ENCODE peak calls at places on chromosomes 5 and 9, in eight cellular contexts. T, J, D, O, Z, H, L and C are unnamed samples.

GRCh38 chr5:135735831-135736230 is 98.6 kb upstream of the SLC25A48 start:
- DNase-seq in T (no peak), J (no peak), D (no peak), O (no peak), Z (no peak), H (no peak), L (no peak), C (no peak)

GRCh38 chr5:139116256-139116655 is 81.9 kb downstream of the SIL1 start:
- DNase-seq in T (no peak), J (no peak), D (no peak), O (no peak), Z (no peak), H (no peak), L (no peak), C (no peak)

GRCh38 chr5:78500028-78500427 is 139.6 kb downstream of the SCAMP1 start:
- DNase-seq in T (no peak), J (no peak), D (no peak), O (no peak), Z (no peak), H (no peak), L (no peak), C (no peak)

GRCh38 chr9:37582548-37583157 is 6.5 kb upstream of the FBXO10 start:
- DNase-seq in T (no peak), J (no peak), D (no peak), O (peak), Z (peak), H (peak), L (no peak), C (no peak)

GRCh38 chr5:126497506-126497905 is 74.3 kb downstream of the GRAMD2B start:
- DNase-seq in T (no peak), J (no peak), D (no peak), O (no peak), Z (no peak), H (no peak), L (no peak), C (no peak)

GRCh38 chr5:65855758-65856157 is 70.6 kb upstream of the ERBIN start:
- DNase-seq in T (no peak), J (no peak), D (no peak), O (no peak), Z (no peak), H (no peak), L (no peak), C (no peak)

GRCh38 chr9:119370816-119371215 is 1.6 kb upstream of the BRINP1 start:
- DNase-seq in T (peak), J (peak), D (peak), O (peak), Z (peak), H (peak), L (peak), C (no peak)

GRCh38 chr9:135017916-135018915 is 69.3 kb upstream of the OLFM1 start:
- DNase-seq in T (peak), J (no peak), D (no peak), O (no peak), Z (no peak), H (no peak), L (no peak), C (no peak)

GRCh38 chr5:105947461-105947860 is 1723.3 kb downstream of the EFNA5 start:
- DNase-seq in T (no peak), J (no peak), D (no peak), O (no peak), Z (no peak), H (no peak), L (no peak), C (no peak)

GRCh38 chr5:32865475-32865874 is 154.4 kb downstream of the NPR3 start:
- DNase-seq in T (no peak), J (no peak), D (no peak), O (peak), Z (no peak), H (no peak), L (no peak), C (no peak)

GRCh38 chr5:34621280-34622045 is 34.7 kb upstream of the RAI14 start:
- DNase-seq in T (no peak), J (no peak), D (no peak), O (peak), Z (no peak), H (no peak), L (no peak), C (no peak)
- H3K4me3 ChIP-seq in T (no peak), J (no peak), D (no peak), O (no peak), Z (no peak), H (no peak), L (no peak), C (no peak)

GRCh38 chr5:171226096-171226495 is 83.0 kb upstream of the TLX3 start:
- DNase-seq in T (no peak), J (no peak), D (no peak), O (peak), Z (no peak), H (no peak), L (no peak), C (no peak)
- TF ChIP-seq CTCF in T (no peak), J (no peak), D (no peak), O (peak), Z (peak), H (peak), L (no peak), C (peak)

GRCh38 chr9:124015661-124016131 is 4.1 kb downstream of the LHX2 start:
- DNase-seq in T (no peak), J (no peak), D (no peak), O (no peak), Z (no peak), H (no peak), L (no peak), C (no peak)

GRCh38 chr9:124016152-124017063 is 4.8 kb downstream of the LHX2 start:
- DNase-seq in T (no peak), J (no peak), D (no peak), O (no peak), Z (no peak), H (no peak), L (no peak), C (no peak)

GRCh38 chr9:124018731-124019697 is 7.4 kb downstream of the LHX2 start:
- DNase-seq in T (no peak), J (no peak), D (no peak), O (no peak), Z (no peak), H (no peak), L (no peak), C (no peak)

GRCh38 chr9:124017929-124018730 is 6.6 kb downstream of the LHX2 start:
- DNase-seq in T (no peak), J (no peak), D (no peak), O (no peak), Z (no peak), H (no peak), L (no peak), C (no peak)

DNA sequence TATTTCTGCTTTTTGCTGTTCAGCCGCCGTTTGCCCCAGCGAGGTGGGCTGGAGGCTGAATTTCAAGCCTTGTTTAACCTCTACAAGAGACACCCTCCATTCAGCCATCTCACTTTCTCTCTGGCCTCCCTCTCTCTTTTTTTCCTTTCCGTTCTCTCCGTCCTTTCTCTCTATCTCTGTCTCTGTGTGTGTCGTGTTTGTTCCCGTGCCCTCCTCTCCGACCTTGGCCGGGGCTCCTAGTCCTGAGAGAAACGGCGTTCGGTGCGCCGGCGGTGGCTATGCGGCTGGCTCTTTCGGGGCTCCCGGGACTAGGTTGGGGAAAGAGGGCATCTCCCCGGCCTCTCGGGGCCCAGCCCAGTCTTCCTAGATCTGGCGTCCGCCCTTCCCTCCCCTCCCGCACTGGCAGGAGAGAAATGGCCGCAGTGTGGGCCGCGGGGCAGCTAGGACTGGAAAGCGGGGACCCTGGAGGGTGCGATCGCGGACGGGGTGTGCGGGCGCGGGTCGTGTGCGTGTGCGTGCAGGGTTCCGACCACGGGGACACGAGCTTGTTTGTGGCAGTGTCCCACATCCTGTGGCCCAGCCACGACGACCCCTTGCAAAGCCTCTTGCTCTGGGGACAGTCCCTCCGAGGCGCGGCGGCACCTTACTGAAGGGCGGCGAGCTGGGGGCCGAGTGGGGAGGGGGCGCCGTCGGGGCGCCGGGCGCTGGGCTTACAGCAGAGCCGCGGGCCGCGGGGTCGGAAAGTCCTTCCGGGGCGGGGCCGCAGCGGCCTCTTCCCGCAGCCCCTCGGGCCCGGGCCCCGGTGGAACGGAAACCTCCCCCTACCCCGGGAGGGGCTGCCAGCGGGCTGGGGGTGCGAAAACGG is 5.7 kb downstream of the LHX2 start:
- DNase-seq in T (no peak), J (no peak), D (no peak), O (no peak), Z (no peak), H (no peak), L (no peak), C (no peak)
- H3K4me3 ChIP-seq in T (peak), J (no peak), D (no peak), O (no peak), Z (no peak), H (peak), L (peak), C (no peak)

GRCh38 chr5:176868731-176869130 is 30.4 kb downstream of the HK3 start:
- DNase-seq in T (no peak), J (no peak), D (no peak), O (no peak), Z (no peak), H (no peak), L (no peak), C (no peak)

GRCh38 chr5:176866913-176867312 is 32.2 kb downstream of the HK3 start:
- DNase-seq in T (no peak), J (no peak), D (no peak), O (no peak), Z (no peak), H (peak), L (no peak), C (peak)

GRCh38 chr5:176869501-176870109 is 29.5 kb downstream of the HK3 start:
- DNase-seq in T (no peak), J (no peak), D (no peak), O (no peak), Z (no peak), H (no peak), L (no peak), C (no peak)

GRCh38 chr5:176868126-176868525 is 31.0 kb downstream of the HK3 start:
- DNase-seq in T (no peak), J (no peak), D (no peak), O (no peak), Z (no peak), H (no peak), L (no peak), C (no peak)

GRCh38 chr5:176870110-176870591 is 29.0 kb downstream of the HK3 start:
- DNase-seq in T (no peak), J (peak), D (no peak), O (peak), Z (peak), H (peak), L (no peak), C (peak)
- TF ChIP-seq CTCF in T (peak), J (peak), D (no peak), O (peak), Z (peak), H (peak), L (peak), C (peak)

GRCh38 chr5:10760976-10761841 is at the start of gene DAP:
- DNase-seq in T (peak), J (peak), D (peak), O (peak), Z (peak), H (peak), L (peak), C (peak)
- H3K4me3 ChIP-seq in T (peak), J (peak), D (peak), O (peak), Z (peak), H (peak), L (peak), C (peak)